ENCODE peak calls at places on chromosomes 16 and 17, in five cellular contexts. One of them, this sample, is unnamed.

GRCh38 chr17:11899494-11899893 is 97.8 kb downstream of the ZNF18 start:
- DNase-seq in H9: no peak
- DNase-seq in mesenchymal stem cell: no peak
- DNase-seq in neuronal stem cell: peak
- DNase-seq in IMR-90: no peak
- DNase-seq in this sample: no peak

GRCh38 chr16:55001931-55002330 is 71.3 kb downstream of the IRX5 start:
- DNase-seq in neuronal stem cell: no peak
- DNase-seq in IMR-90: no peak
- DNase-seq in H9: no peak
- DNase-seq in mesenchymal stem cell: no peak
- DNase-seq in this sample: no peak

GRCh38 chr17:36599546-36600250 is 1.7 kb upstream of the MRM1 start:
- DNase-seq in mesenchymal stem cell: no peak
- DNase-seq in IMR-90: no peak
- DNase-seq in neuronal stem cell: no peak
- DNase-seq in H9: peak
- DNase-seq in this sample: no peak

GRCh38 chr16:85561248-85562101 is 51.6 kb upstream of the GSE1 start:
- DNase-seq in mesenchymal stem cell: no peak
- DNase-seq in H9: no peak
- DNase-seq in IMR-90: no peak
- DNase-seq in neuronal stem cell: no peak
- DNase-seq in this sample: peak

GRCh38 chr17:30278032-30278431 is 13.7 kb downstream of the BLMH start:
- DNase-seq in neuronal stem cell: peak
- DNase-seq in mesenchymal stem cell: peak
- DNase-seq in H9: no peak
- DNase-seq in IMR-90: peak
- DNase-seq in this sample: peak

GRCh38 chr16:68844211-68844564 is 857 bp downstream of the TANGO6 start:
- DNase-seq in neuronal stem cell: no peak
- DNase-seq in H9: no peak
- DNase-seq in mesenchymal stem cell: no peak
- DNase-seq in IMR-90: no peak
- DNase-seq in this sample: no peak

GRCh38 chr17:69357701-69358100 is 30.8 kb upstream of the ABCA5 start:
- DNase-seq in H9: no peak
- DNase-seq in neuronal stem cell: no peak
- DNase-seq in IMR-90: no peak
- DNase-seq in mesenchymal stem cell: no peak
- DNase-seq in this sample: no peak

GRCh38 chr17:17819561-17819995 is 17.2 kb downstream of the SREBF1 start:
- DNase-seq in IMR-90: peak
- DNase-seq in mesenchymal stem cell: peak
- DNase-seq in neuronal stem cell: no peak
- DNase-seq in H9: peak
- DNase-seq in this sample: peak

GRCh38 chr16:54034684-54035083 is 251.9 kb downstream of the IRX3 start:
- DNase-seq in neuronal stem cell: no peak
- DNase-seq in H9: no peak
- DNase-seq in mesenchymal stem cell: no peak
- DNase-seq in IMR-90: peak
- DNase-seq in this sample: no peak

GRCh38 chr16:68381363-68381724 is 67.0 kb downstream of the SMPD3 start:
- DNase-seq in H9: no peak
- DNase-seq in neuronal stem cell: no peak
- DNase-seq in IMR-90: no peak
- DNase-seq in mesenchymal stem cell: no peak
- DNase-seq in this sample: no peak

GRCh38 chr17:28041844-28042656 is 427 bp upstream of the NLK start:
- DNase-seq in H9: no peak
- DNase-seq in mesenchymal stem cell: no peak
- DNase-seq in IMR-90: peak
- DNase-seq in neuronal stem cell: no peak
- DNase-seq in this sample: no peak

GRCh38 chr16:7325835-7326234 is 6.8 kb upstream of the RBFOX1 start:
- DNase-seq in IMR-90: no peak
- DNase-seq in H9: no peak
- DNase-seq in neuronal stem cell: no peak
- DNase-seq in mesenchymal stem cell: no peak
- DNase-seq in this sample: peak
- H2AK5ac ChIP-seq in IMR-90: no peak
- H2AK5ac ChIP-seq in H9: no peak
- H2AK5ac ChIP-seq in neuronal stem cell: no peak
- H2AK5ac ChIP-seq in mesenchymal stem cell: no peak
- H2AK5ac ChIP-seq in this sample: no peak

GRCh38 chr16:1676661-1677060 is 1.4 kb upstream of the JPT2 start:
- DNase-seq in H9: no peak
- DNase-seq in neuronal stem cell: no peak
- DNase-seq in mesenchymal stem cell: no peak
- DNase-seq in IMR-90: no peak
- DNase-seq in this sample: no peak

GRCh38 chr16:1677942-1678499 is at the start of gene JPT2:
- DNase-seq in mesenchymal stem cell: peak
- DNase-seq in neuronal stem cell: peak
- DNase-seq in IMR-90: peak
- DNase-seq in H9: peak
- DNase-seq in this sample: peak

GRCh38 chr16:1680361-1680760 is 2.3 kb downstream of the JPT2 start:
- DNase-seq in H9: no peak
- DNase-seq in mesenchymal stem cell: no peak
- DNase-seq in IMR-90: no peak
- DNase-seq in neuronal stem cell: no peak
- DNase-seq in this sample: no peak

GRCh38 chr16:1677339-1677738 is 740 bp upstream of the JPT2 start:
- DNase-seq in mesenchymal stem cell: no peak
- DNase-seq in H9: no peak
- DNase-seq in neuronal stem cell: no peak
- DNase-seq in IMR-90: no peak
- DNase-seq in this sample: no peak

DNA sequence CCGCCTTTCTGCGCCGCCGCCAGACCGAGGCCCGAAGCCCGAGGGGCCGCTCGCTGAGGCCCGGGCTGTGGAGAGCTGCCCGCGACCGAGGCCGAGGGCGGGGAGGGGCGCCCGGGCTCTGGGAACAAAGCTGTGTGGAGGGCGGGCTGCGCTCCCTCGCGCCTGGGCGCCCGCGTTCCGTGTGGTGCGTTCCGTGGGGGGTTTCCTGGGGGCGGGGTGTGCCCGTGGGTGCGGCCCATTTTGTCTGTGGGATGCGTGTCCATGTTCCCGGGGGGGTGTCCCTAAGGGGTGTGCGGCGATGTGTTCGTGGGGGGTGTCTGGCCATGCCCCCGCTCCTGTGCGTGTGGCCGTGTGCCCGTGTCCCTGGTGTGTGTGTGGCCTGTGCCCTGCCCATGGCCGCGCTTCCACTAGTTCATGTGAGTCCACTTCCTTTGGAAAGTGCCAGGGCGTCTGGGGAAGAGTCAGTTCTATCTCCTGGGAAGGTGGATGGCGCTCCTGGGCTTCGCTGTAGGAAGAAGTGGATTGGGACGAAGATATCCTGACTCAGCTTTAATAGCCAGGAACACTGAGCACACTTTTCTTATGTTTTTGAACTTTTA is 520 bp downstream of the JPT2 start:
- DNase-seq in IMR-90: peak
- DNase-seq in H9: no peak
- DNase-seq in neuronal stem cell: peak
- DNase-seq in mesenchymal stem cell: peak
- DNase-seq in this sample: peak
- H2AK5ac ChIP-seq in IMR-90: peak
- H2AK5ac ChIP-seq in H9: no peak
- H2AK5ac ChIP-seq in neuronal stem cell: peak
- H2AK5ac ChIP-seq in mesenchymal stem cell: peak
- H2AK5ac ChIP-seq in this sample: peak

GRCh38 chr17:44119798-44120197 is 3.6 kb downstream of the HDAC5 start:
- DNase-seq in IMR-90: no peak
- DNase-seq in mesenchymal stem cell: no peak
- DNase-seq in H9: no peak
- DNase-seq in neuronal stem cell: no peak
- DNase-seq in this sample: no peak

GRCh38 chr17:44117351-44117750 is 6.1 kb downstream of the HDAC5 start:
- DNase-seq in mesenchymal stem cell: no peak
- DNase-seq in H9: no peak
- DNase-seq in neuronal stem cell: no peak
- DNase-seq in IMR-90: no peak
- DNase-seq in this sample: no peak

GRCh38 chr17:44118427-44119050 is 4.9 kb downstream of the HDAC5 start:
- DNase-seq in neuronal stem cell: no peak
- DNase-seq in IMR-90: no peak
- DNase-seq in mesenchymal stem cell: no peak
- DNase-seq in H9: no peak
- DNase-seq in this sample: no peak

GRCh38 chr17:44121206-44121605 is 2.2 kb downstream of the HDAC5 start:
- DNase-seq in neuronal stem cell: no peak
- DNase-seq in IMR-90: no peak
- DNase-seq in H9: peak
- DNase-seq in mesenchymal stem cell: no peak
- DNase-seq in this sample: no peak

GRCh38 chr17:44119062-44119461 is 4.4 kb downstream of the HDAC5 start:
- DNase-seq in IMR-90: no peak
- DNase-seq in H9: no peak
- DNase-seq in neuronal stem cell: no peak
- DNase-seq in mesenchymal stem cell: no peak
- DNase-seq in this sample: no peak
- H2AK5ac ChIP-seq in IMR-90: no peak
- H2AK5ac ChIP-seq in H9: no peak
- H2AK5ac ChIP-seq in neuronal stem cell: peak
- H2AK5ac ChIP-seq in mesenchymal stem cell: no peak
- H2AK5ac ChIP-seq in this sample: no peak

GRCh38 chr16:64808474-64808873 is 313.4 kb downstream of the CDH11 start:
- DNase-seq in H9: no peak
- DNase-seq in IMR-90: no peak
- DNase-seq in neuronal stem cell: no peak
- DNase-seq in mesenchymal stem cell: no peak
- DNase-seq in this sample: no peak

DNA sequence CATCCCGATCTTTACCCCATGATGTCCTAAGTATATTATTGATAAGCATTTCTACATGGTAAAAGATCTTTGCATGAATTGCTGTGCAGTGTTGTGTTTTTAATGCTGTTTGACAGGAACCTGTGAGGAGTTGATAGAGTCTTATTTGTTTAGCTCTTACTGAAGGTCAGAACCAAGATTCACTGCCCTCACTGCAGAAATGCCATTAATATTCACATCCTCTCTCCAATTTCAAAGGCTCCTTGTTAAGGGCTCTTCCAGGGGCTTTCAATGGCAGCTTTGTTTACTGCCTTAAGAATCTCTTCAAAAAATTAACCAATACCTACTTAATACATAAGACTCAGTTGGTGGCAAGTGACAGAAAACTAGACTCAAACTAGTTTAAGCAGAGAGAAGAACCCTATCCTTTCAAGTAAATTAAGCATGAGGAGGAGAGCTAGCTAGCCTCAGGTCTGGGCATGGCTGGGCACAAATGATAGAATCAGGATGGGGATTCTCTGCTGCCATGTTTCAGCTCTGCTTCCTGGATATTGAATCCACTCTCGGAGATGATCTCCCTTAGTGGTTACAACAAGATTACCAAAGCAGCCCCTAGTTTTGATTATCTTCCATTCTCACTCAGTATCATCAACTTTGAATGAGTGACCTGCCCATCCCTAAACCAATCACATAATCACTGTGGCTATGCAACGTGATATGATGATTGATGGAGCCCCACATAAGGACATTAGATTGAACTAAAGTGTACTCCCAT is 311.8 kb downstream of the CDH11 start:
- DNase-seq in IMR-90: no peak
- DNase-seq in mesenchymal stem cell: no peak
- DNase-seq in H9: no peak
- DNase-seq in neuronal stem cell: no peak
- DNase-seq in this sample: no peak
- H2AK5ac ChIP-seq in IMR-90: no peak
- H2AK5ac ChIP-seq in mesenchymal stem cell: no peak
- H2AK5ac ChIP-seq in H9: no peak
- H2AK5ac ChIP-seq in neuronal stem cell: no peak
- H2AK5ac ChIP-seq in this sample: no peak

This sample was measured in trophoblast cell.